ENCODE peak calls at places on chromosome 3, in eight cellular contexts. V, N, P, C, Q, T, S and O are unnamed samples.

GRCh38 chr3:119352235-119352634 is 58.1 kb downstream of the ARHGAP31 start:
- DNase-seq in V (peak), N (peak), P (no peak), C (no peak), Q (no peak), T (no peak), S (peak), O (peak)

GRCh38 chr3:142981901-142982773 is 18.7 kb upstream of the PAQR9 start:
- DNase-seq in V (no peak), N (no peak), P (no peak), C (no peak), Q (no peak), T (no peak), S (no peak), O (no peak)

GRCh38 chr3:126423191-126424038 is 28.7 kb downstream of the CFAP100 start:
- DNase-seq in V (no peak), N (no peak), P (no peak), C (no peak), Q (no peak), T (no peak), S (no peak), O (no peak)

GRCh38 chr3:195820901-195821300 is 9.2 kb upstream of the MUC4 start:
- DNase-seq in V (no peak), N (no peak), P (no peak), C (no peak), Q (no peak), T (no peak), S (no peak), O (no peak)

GRCh38 chr3:140186421-140186920 is 251.5 kb downstream of the CLSTN2 start:
- DNase-seq in V (peak), N (no peak), P (no peak), C (no peak), Q (no peak), T (no peak), S (no peak), O (no peak)

GRCh38 chr3:107216711-107217110 is 160.5 kb upstream of the CCDC54 start:
- DNase-seq in V (peak), N (no peak), P (no peak), C (no peak), Q (no peak), T (no peak), S (no peak), O (no peak)

GRCh38 chr3:52277972-52278509 is 408 bp downstream of the WDR82 start:
- DNase-seq in V (peak), N (no peak), P (no peak), C (peak), Q (peak), T (no peak), S (peak), O (peak)

GRCh38 chr3:69948246-69948862 is 51.2 kb upstream of the SAMMSON start:
- DNase-seq in V (peak), N (peak), P (no peak), C (no peak), Q (no peak), T (peak), S (peak), O (peak)

GRCh38 chr3:176879710-176880109 is 317.6 kb downstream of the TBL1XR1 start:
- DNase-seq in V (no peak), N (no peak), P (no peak), C (no peak), Q (no peak), T (no peak), S (no peak), O (no peak)

GRCh38 chr3:141430326-141430725 is 56.5 kb upstream of the RASA2 start:
- DNase-seq in V (no peak), N (no peak), P (no peak), C (no peak), Q (no peak), T (no peak), S (no peak), O (no peak)

GRCh38 chr3:106673926-106674569 is 703.2 kb upstream of the CCDC54 start:
- DNase-seq in V (no peak), N (no peak), P (no peak), C (no peak), Q (no peak), T (no peak), S (no peak), O (no peak)

GRCh38 chr3:138861755-138862333 is 27.1 kb upstream of the PIK3CB start:
- DNase-seq in V (peak), N (no peak), P (no peak), C (peak), Q (no peak), T (no peak), S (no peak), O (no peak)

GRCh38 chr3:109071349-109072142 is 46.4 kb downstream of the MORC1 start:
- DNase-seq in V (no peak), N (peak), P (no peak), C (no peak), Q (no peak), T (no peak), S (no peak), O (no peak)

GRCh38 chr3:39433642-39434041 is 27.1 kb downstream of the RPSA start:
- DNase-seq in V (peak), N (no peak), P (no peak), C (no peak), Q (no peak), T (peak), S (no peak), O (no peak)

GRCh38 chr3:193560870-193561269 is 6.2 kb upstream of the ATP13A4 start:
- DNase-seq in V (no peak), N (no peak), P (no peak), C (no peak), Q (no peak), T (no peak), S (no peak), O (no peak)

GRCh38 chr3:134904796-134905646 is 110.0 kb downstream of the EPHB1 start:
- DNase-seq in V (no peak), N (no peak), P (no peak), C (no peak), Q (no peak), T (no peak), S (no peak), O (no peak)

GRCh38 chr3:14432996-14433572 is 30.7 kb downstream of the SLC6A6 start:
- DNase-seq in V (no peak), N (no peak), P (no peak), C (no peak), Q (no peak), T (no peak), S (no peak), O (no peak)

GRCh38 chr3:14429689-14430452 is 27.5 kb downstream of the SLC6A6 start:
- DNase-seq in V (no peak), N (no peak), P (no peak), C (no peak), Q (no peak), T (no peak), S (no peak), O (no peak)

GRCh38 chr3:14430706-14431470 is 28.5 kb downstream of the SLC6A6 start:
- DNase-seq in V (no peak), N (peak), P (no peak), C (no peak), Q (no peak), T (no peak), S (no peak), O (no peak)

GRCh38 chr3:14431928-14432834 is 29.8 kb downstream of the SLC6A6 start:
- DNase-seq in V (peak), N (peak), P (peak), C (peak), Q (peak), T (no peak), S (peak), O (peak)

GRCh38 chr3:14431556-14431927 is 29.1 kb downstream of the SLC6A6 start:
- DNase-seq in V (no peak), N (no peak), P (no peak), C (no peak), Q (no peak), T (no peak), S (peak), O (peak)
- TF ChIP-seq CTCF in V (no peak), N (no peak), P (no peak), C (no peak), Q (no peak), T (no peak), S (peak), O (peak)

GRCh38 chr3:35946121-35946856 is 307.0 kb downstream of the ARPP21 start:
- DNase-seq in V (peak), N (no peak), P (no peak), C (no peak), Q (no peak), T (no peak), S (no peak), O (peak)
- TF ChIP-seq CTCF in V (peak), N (peak), P (no peak), C (peak), Q (peak), T (peak), S (peak), O (peak)

DNA sequence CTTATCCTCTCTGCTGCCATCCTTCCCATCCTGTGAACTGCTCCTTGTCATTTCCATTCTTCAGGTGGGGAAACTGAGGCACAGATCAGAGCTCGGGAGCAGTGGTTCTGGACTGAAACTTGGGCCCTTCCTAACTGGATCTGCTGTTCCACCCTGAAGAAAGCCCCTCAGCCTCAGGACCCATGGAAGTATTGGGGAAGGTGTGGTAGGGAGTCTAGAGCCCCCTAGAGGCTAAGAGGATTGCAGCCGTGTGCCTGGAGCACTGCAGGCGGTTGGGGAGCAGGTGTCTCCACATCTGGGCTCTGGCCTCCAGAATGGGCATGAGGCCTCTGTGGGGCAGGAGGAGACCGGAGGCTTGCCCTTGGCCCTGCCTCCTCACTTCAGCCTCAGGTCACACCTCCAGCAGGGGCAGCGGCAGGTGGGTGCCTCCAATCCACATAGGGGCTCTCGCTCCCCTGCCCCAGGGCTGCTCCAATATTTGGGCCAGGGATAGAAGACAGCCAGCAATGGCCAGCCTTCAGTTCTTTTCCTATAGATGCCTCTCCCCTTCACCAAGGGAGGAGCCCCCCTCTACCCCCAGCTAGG is 28.1 kb downstream of the DNAJB8 start:
- DNase-seq in V (no peak), N (no peak), P (no peak), C (no peak), Q (no peak), T (no peak), S (no peak), O (no peak)
- TF ChIP-seq CTCF in V (peak), N (no peak), P (no peak), C (peak), Q (no peak), T (peak), S (peak), O (peak)

GRCh38 chr3:17431477-17432045 is 310.9 kb downstream of the TBC1D5 start:
- DNase-seq in V (peak), N (no peak), P (no peak), C (no peak), Q (no peak), T (peak), S (no peak), O (no peak)

GRCh38 chr3:17430574-17430973 is 311.9 kb downstream of the TBC1D5 start:
- DNase-seq in V (no peak), N (no peak), P (no peak), C (no peak), Q (no peak), T (no peak), S (no peak), O (no peak)

GRCh38 chr3:17432237-17432636 is 310.2 kb downstream of the TBC1D5 start:
- DNase-seq in V (peak), N (no peak), P (no peak), C (no peak), Q (no peak), T (no peak), S (no peak), O (no peak)

GRCh38 chr3:17433866-17434265 is 308.6 kb downstream of the TBC1D5 start:
- DNase-seq in V (no peak), N (no peak), P (no peak), C (no peak), Q (no peak), T (no peak), S (no peak), O (no peak)

GRCh38 chr3:17431004-17431403 is 311.4 kb downstream of the TBC1D5 start:
- DNase-seq in V (peak), N (no peak), P (no peak), C (no peak), Q (no peak), T (peak), S (peak), O (peak)
- TF ChIP-seq CTCF in V (peak), N (peak), P (peak), C (peak), Q (peak), T (peak), S (no peak), O (peak)

DNA sequence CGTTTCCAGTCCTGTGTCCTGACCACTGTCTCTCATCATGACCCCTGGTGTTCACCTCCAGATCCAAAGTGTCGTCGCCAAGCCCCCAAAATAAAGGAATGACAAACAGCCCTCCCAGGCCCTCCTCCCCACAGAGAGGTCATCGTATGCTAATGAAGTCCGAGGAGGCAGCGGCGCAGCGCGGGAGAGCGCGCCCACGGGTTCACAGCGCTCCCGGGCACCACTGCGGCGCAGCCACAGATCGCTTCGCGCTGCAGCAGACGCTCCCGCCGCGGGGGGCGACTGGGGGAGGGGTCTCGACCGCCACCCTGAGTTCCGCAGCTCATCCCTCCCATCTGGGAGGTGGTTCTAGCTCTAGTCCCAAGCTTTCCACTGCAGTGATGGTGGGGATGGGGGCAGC is 1.3 kb downstream of the DGKG start:
- DNase-seq in V (no peak), N (no peak), P (no peak), C (no peak), Q (no peak), T (no peak), S (no peak), O (no peak)
- TF ChIP-seq CTCF in V (no peak), N (no peak), P (no peak), C (no peak), Q (no peak), T (no peak), S (no peak), O (no peak)

GRCh38 chr3:7075901-7076300 is 215.0 kb downstream of the GRM7 start:
- DNase-seq in V (no peak), N (no peak), P (no peak), C (no peak), Q (no peak), T (no peak), S (no peak), O (no peak)
- TF ChIP-seq CTCF in V (no peak), N (peak), P (no peak), C (peak), Q (no peak), T (no peak), S (no peak), O (peak)

GRCh38 chr3:98971183-98971681 is 69.7 kb upstream of the DCBLD2 start:
- DNase-seq in V (peak), N (peak), P (no peak), C (no peak), Q (no peak), T (no peak), S (no peak), O (no peak)
- TF ChIP-seq CTCF in V (no peak), N (no peak), P (no peak), C (no peak), Q (no peak), T (no peak), S (no peak), O (no peak)

DNA sequence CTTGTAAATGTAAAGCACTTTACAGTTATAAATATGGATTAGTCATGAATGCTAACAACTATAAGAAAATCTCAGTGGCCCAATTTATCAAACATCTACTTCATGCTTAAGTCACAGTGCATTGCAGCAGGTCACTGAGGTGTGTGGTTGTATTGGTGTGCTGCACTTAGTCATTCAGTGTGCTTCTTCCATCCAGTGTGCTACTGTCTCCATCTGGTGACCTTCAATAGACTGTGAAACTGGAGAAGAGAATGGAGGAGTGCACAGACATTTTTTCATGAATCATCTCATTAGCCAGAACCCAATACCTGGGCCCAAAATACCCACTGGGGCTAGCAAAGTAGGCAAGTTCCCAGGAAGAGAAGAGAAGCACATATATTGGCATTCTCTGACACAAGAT is 199.6 kb downstream of the SHOX2 start:
- DNase-seq in V (peak), N (no peak), P (no peak), C (no peak), Q (no peak), T (no peak), S (no peak), O (no peak)
- TF ChIP-seq CTCF in V (no peak), N (no peak), P (no peak), C (no peak), Q (no peak), T (peak), S (no peak), O (no peak)